ENCODE peak calls at places on chromosome 22, in seven cellular contexts. C, F, E, G, B, A and L are unnamed samples.

GRCh38 chr22:45105281-45105700 is 58.4 kb upstream of the NUP50 start:
- DNase-seq in A (no peak), B (peak; percentile 87), G (no peak), F (peak; percentile 27), E (no peak), C (no peak), L (no peak)

GRCh38 chr22:21450858-21451331 is 16.3 kb upstream of the TMEM191C start:
- DNase-seq in A (no peak), E (no peak), C (no peak), F (no peak), G (no peak), B (no peak), L (no peak)

GRCh38 chr22:32880061-32880460 is 78.6 kb downstream of the TIMP3 start:
- DNase-seq in C (no peak), G (no peak), B (peak; percentile 76), E (no peak), A (no peak), F (no peak), L (no peak)

GRCh38 chr22:40257979-40258378 is 80.3 kb downstream of the TNRC6B start:
- DNase-seq in G (no peak), A (no peak), B (peak; percentile 46), C (no peak), E (no peak), F (no peak), L (no peak)

GRCh38 chr22:45154383-45154782 is 9.3 kb upstream of the NUP50 start:
- DNase-seq in F (no peak), G (no peak), A (no peak), E (no peak), C (no peak), B (peak; percentile 70), L (peak; percentile 53)

GRCh38 chr22:48921411-48921903 is 906.2 kb downstream of the BRD1 start:
- DNase-seq in C (no peak), B (no peak), E (no peak), F (no peak), G (no peak), A (no peak), L (no peak)

GRCh38 chr22:39220897-39221850 is 23.6 kb downstream of the PDGFB start:
- DNase-seq in C (no peak), B (peak; percentile 88), G (peak; percentile 12), A (no peak), E (no peak), F (no peak), L (no peak)

GRCh38 chr22:50270302-50271010 is at the start of gene MAPK11:
- DNase-seq in F (peak; percentile 55), B (peak; percentile 65), C (peak; percentile 72), G (peak; percentile 96), E (peak; percentile 37), A (no peak), L (peak; percentile 32)

GRCh38 chr22:21711851-21712250 is 23.7 kb downstream of the YPEL1 start:
- DNase-seq in B (no peak), C (no peak), E (no peak), G (no peak), A (no peak), F (no peak), L (no peak)

GRCh38 chr22:42080287-42080686 is 787 bp downstream of the SMDT1 start:
- DNase-seq in F (peak; percentile 25), G (no peak), B (peak; percentile 60), A (no peak), C (no peak), E (peak; percentile 28), L (peak; percentile 46)

GRCh38 chr22:42425989-42426355 is 6.2 kb downstream of the NFAM1 start:
- DNase-seq in G (no peak), C (no peak), B (no peak), A (no peak), F (no peak), E (no peak), L (no peak)

GRCh38 chr22:40009953-40010751 is 15.4 kb downstream of the FAM83F start:
- DNase-seq in A (no peak), B (no peak), F (peak; percentile 77), G (no peak), E (no peak), C (peak; percentile 39), L (no peak)

GRCh38 chr22:22836635-22837034 is 51.0 kb upstream of the IGLL5 start:
- DNase-seq in G (no peak), B (peak; percentile 15), F (no peak), C (no peak), E (no peak), A (no peak), L (no peak)

GRCh38 chr22:27032121-27032761 is 374.9 kb downstream of the MIAT start:
- DNase-seq in C (no peak), F (peak; percentile 18), E (peak; percentile 30), B (no peak), G (peak; percentile 86), A (no peak), L (no peak)

GRCh38 chr22:20479612-20480196 is 15.9 kb downstream of the KLHL22 start:
- DNase-seq in C (no peak), E (no peak), G (no peak), A (no peak), F (no peak), B (peak; percentile 22), L (no peak)

GRCh38 chr22:25815561-25815960 is 73.6 kb downstream of the MYO18B start:
- DNase-seq in E (no peak), F (no peak), B (no peak), A (no peak), G (no peak), C (no peak), L (no peak)

GRCh38 chr22:28142361-28142801 is 223.3 kb upstream of the PITPNB start:
- DNase-seq in B (peak; percentile 97), E (peak; percentile 46), C (no peak), A (no peak), G (no peak), F (no peak), L (peak; percentile 71)

GRCh38 chr22:33314316-33314715 is 256.1 kb upstream of the SYN3 start:
- DNase-seq in G (no peak), E (no peak), C (no peak), B (no peak), F (no peak), A (no peak), L (no peak)

GRCh38 chr22:20887375-20887774 is 28.6 kb downstream of the SNAP29 start:
- DNase-seq in G (no peak), C (no peak), A (no peak), B (no peak), E (no peak), F (no peak), L (no peak)

GRCh38 chr22:43152001-43152354 is 619 bp downstream of the TSPO start:
- DNase-seq in F (no peak), E (no peak), G (no peak), A (no peak), C (peak; percentile 20), B (no peak), L (no peak)

GRCh38 chr22:46775789-46776485 is 13.5 kb downstream of the TBC1D22A start:
- DNase-seq in C (no peak), F (no peak), G (no peak), E (no peak), B (no peak), A (no peak), L (no peak)

GRCh38 chr22:47144076-47144765 is 381.8 kb downstream of the TBC1D22A start:
- DNase-seq in G (no peak), F (no peak), B (no peak), C (no peak), E (no peak), A (no peak), L (no peak)

GRCh38 chr22:48896766-48897637 is 930.7 kb downstream of the BRD1 start:
- DNase-seq in A (no peak), F (no peak), G (peak; percentile 42), C (no peak), E (no peak), B (no peak), L (no peak)

GRCh38 chr22:27585141-27585540 is 216.4 kb downstream of the MN1 start:
- DNase-seq in A (no peak), B (no peak), E (no peak), F (no peak), G (no peak), C (no peak), L (no peak)

GRCh38 chr22:30015846-30016245 is 64.4 kb upstream of the HORMAD2 start:
- DNase-seq in G (no peak), B (peak; percentile 51), A (no peak), C (no peak), E (no peak), F (no peak), L (peak; percentile 71)

GRCh38 chr22:24827305-24827704 is 21.3 kb downstream of the SGSM1 start:
- DNase-seq in F (peak; percentile 96), E (no peak), C (no peak), A (no peak), B (no peak), G (no peak), L (no peak)

GRCh38 chr22:40580631-40581030 is 55.9 kb downstream of the MRTFA start:
- DNase-seq in A (no peak), G (no peak), C (no peak), E (no peak), B (no peak), F (no peak), L (no peak)

GRCh38 chr22:29012923-29013322 is 48.7 kb downstream of the C22orf31 start:
- DNase-seq in G (no peak), A (no peak), B (no peak), E (no peak), C (no peak), F (no peak), L (no peak)

GRCh38 chr22:25898707-25899365 is 156.8 kb downstream of the MYO18B start:
- DNase-seq in G (peak; percentile 68), B (no peak), A (no peak), E (peak; percentile 41), C (no peak), F (no peak), L (no peak)

GRCh38 chr22:50739894-50740293 is 1.9 kb downstream of the ACR start:
- DNase-seq in A (no peak), E (no peak), G (no peak), F (peak; percentile 68), C (no peak), B (no peak), L (no peak)

GRCh38 chr22:43407591-43407990 is 4.2 kb upstream of the MPPED1 start:
- DNase-seq in A (no peak), E (no peak), B (no peak), G (no peak), C (no peak), F (no peak), L (no peak)